ENCODE peak calls at places on chromosomes 5 and 9, in seven cellular contexts. O is aorta, R is prostate gland, F is sigmoid colon, G is MG63, D is MM.1S, Y is thoracic aorta. E is an unnamed sample. For H3K27me3 and H3K36me3, the result is how much of the 10 kb centered on the place peaks cover.

GRCh38 chr9:113876806-113877236 is 712 bp downstream of the ZNF618 start:
- DNase-seq in Y (no peak), G (no peak), O (no peak), F (no peak), R (no peak), D (peak), E (no peak)

GRCh38 chr5:173984218-173984617 is 4.8 kb upstream of the C5orf47 start:
- DNase-seq in D (no peak), G (no peak), R (no peak), O (no peak), F (no peak), Y (no peak), E (no peak)

GRCh38 chr9:7237473-7238243 is 479.9 kb downstream of the KDM4C start:
- DNase-seq in Y (no peak), D (no peak), O (no peak), F (no peak), R (no peak), G (no peak), E (no peak)

GRCh38 chr9:86061972-86062739 is 37.2 kb downstream of the GOLM1 start:
- DNase-seq in F (no peak), D (no peak), Y (no peak), G (no peak), O (no peak), R (no peak), E (no peak)

GRCh38 chr9:101381118-101381517 is 3.7 kb downstream of the BAAT start:
- DNase-seq in D (no peak), G (no peak), Y (no peak), R (no peak), O (no peak), F (no peak), E (no peak)

GRCh38 chr9:109168170-109168569 is 1.1 kb upstream of the FRRS1L start:
- DNase-seq in F (no peak), R (no peak), Y (no peak), O (no peak), D (no peak), G (no peak), E (no peak)

GRCh38 chr9:111853450-111853827 is 43.2 kb upstream of the UGCG start:
- DNase-seq in D (no peak), G (no peak), R (no peak), Y (no peak), O (no peak), F (no peak), E (no peak)

GRCh38 chr9:117214416-117214815 is 200.4 kb downstream of the ASTN2 start:
- DNase-seq in F (no peak), G (peak), O (no peak), Y (no peak), D (no peak), R (no peak), E (no peak)

GRCh38 chr5:75053286-75054109 is 1.1 kb upstream of the GCNT4 start:
- DNase-seq in G (peak), F (peak), O (peak), D (peak), Y (no peak), R (peak), E (peak)

GRCh38 chr9:138112090-138112748 is 234.6 kb downstream of the CACNA1B start:
- DNase-seq in D (no peak), F (no peak), O (no peak), R (no peak), Y (no peak), G (no peak), E (peak)

GRCh38 chr5:178113141-178113787 is at the start of gene N4BP3:
- DNase-seq in F (no peak), D (peak), R (peak), G (peak), O (no peak), Y (no peak), E (peak)

GRCh38 chr9:136608331-136609159 is 54.2 kb upstream of the EGFL7 start:
- DNase-seq in O (no peak), D (no peak), F (no peak), R (no peak), Y (no peak), G (no peak), E (no peak)

GRCh38 chr9:135504262-135505229 is 4.1 kb downstream of the MRPS2 start:
- DNase-seq in G (peak), D (peak), F (peak), O (peak), Y (no peak), R (peak), E (no peak)

GRCh38 chr5:141695627-141696180 is 13.7 kb upstream of the ARAP3 start:
- DNase-seq in F (no peak), D (no peak), R (no peak), O (no peak), G (peak), Y (no peak), E (no peak)

GRCh38 chr5:149724130-149724850 is 5.8 kb upstream of the PPARGC1B start:
- DNase-seq in Y (no peak), F (no peak), G (no peak), R (no peak), O (no peak), D (peak), E (no peak)

GRCh38 chr9:35689601-35690446 is at the start of gene TPM2:
- DNase-seq in O (peak), F (peak), D (no peak), R (peak), G (peak), Y (peak), E (peak)

GRCh38 chr5:88772831-88773230 is 110.2 kb downstream of the MEF2C start:
- DNase-seq in Y (no peak), O (no peak), G (no peak), F (no peak), R (no peak), D (no peak), E (no peak)

GRCh38 chr5:147464211-147464610 is 45.7 kb downstream of the DPYSL3 start:
- DNase-seq in Y (no peak), D (peak), G (peak), F (no peak), O (no peak), R (peak), E (peak)

GRCh38 chr5:14968796-14969195 is 97.2 kb upstream of the ANKH start:
- DNase-seq in R (no peak), G (no peak), F (no peak), O (no peak), D (no peak), Y (no peak), E (no peak)

GRCh38 chr5:129094924-129095797 is 612 bp downstream of the ISOC1 start:
- DNase-seq in R (peak), F (peak), O (peak), D (peak), Y (no peak), G (peak), E (peak)

GRCh38 chr5:16061163-16061562 is 118.4 kb downstream of the MARCHF11 start:
- DNase-seq in R (no peak), F (no peak), O (no peak), G (no peak), Y (no peak), D (no peak), E (no peak)

GRCh38 chr5:169344629-169345028 is 43.7 kb upstream of the SLIT3 start:
- DNase-seq in G (no peak), D (no peak), F (peak), Y (no peak), R (no peak), O (no peak), E (peak)

GRCh38 chr9:70761139-70761538 is 346.7 kb upstream of the KLF9 start:
- DNase-seq in F (no peak), D (no peak), Y (no peak), R (no peak), G (no peak), O (no peak), E (no peak)

GRCh38 chr5:150320048-150320555 is 17.4 kb upstream of the ARSI start:
- DNase-seq in R (no peak), O (no peak), G (peak), Y (peak), D (no peak), F (peak), E (peak)

GRCh38 chr9:127730262-127730661 is 4.8 kb downstream of the TOR2A start:
- DNase-seq in G (no peak), R (no peak), Y (no peak), D (no peak), O (peak), F (no peak), E (no peak)

GRCh38 chr5:105877592-105877991 is 1793.1 kb downstream of the EFNA5 start:
- DNase-seq in O (no peak), D (no peak), F (no peak), Y (no peak), G (no peak), R (no peak), E (no peak)

GRCh38 chr5:10564838-10565784 is 1.2 kb downstream of the ANKRD33B start:
- DNase-seq in Y (no peak), F (no peak), G (peak), R (no peak), O (peak), D (no peak), E (no peak)

GRCh38 chr5:151020304-151021031 is at the start of gene GPX3:
- DNase-seq in R (peak), O (peak), G (peak), D (no peak), Y (peak), F (peak), E (peak)

GRCh38 chr5:147406636-147407035 is 103.2 kb downstream of the DPYSL3 start:
- DNase-seq in F (no peak), O (no peak), R (no peak), D (no peak), Y (no peak), G (no peak), E (no peak)

GRCh38 chr5:173090626-173091025 is 34.5 kb downstream of the CREBRF start:
- DNase-seq in F (no peak), R (no peak), G (no peak), D (no peak), O (no peak), Y (no peak), E (no peak)

GRCh38 chr9:98772364-98773155 is 23.8 kb downstream of the ANKS6 start:
- DNase-seq in D (no peak), F (no peak), G (no peak), O (no peak), R (no peak), Y (no peak), E (no peak)

GRCh38 chr5:143401846-143402463 is 1.5 kb downstream of the NR3C1 start:
- DNase-seq in F (no peak), G (no peak), D (peak), R (no peak), O (no peak), Y (no peak), E (no peak)

GRCh38 chr9:35746583-35746982 is 2.4 kb downstream of the GBA2 start:
- DNase-seq in O (no peak), F (no peak), R (no peak), D (no peak), Y (no peak), G (peak), E (peak)

GRCh38 chr5:89755024-89755423 is 654.5 kb downstream of the CETN3 start:
- DNase-seq in O (no peak), D (no peak), R (no peak), F (no peak), G (no peak), Y (no peak), E (no peak)

GRCh38 chr5:153818626-153819025 is 220.1 kb downstream of the FAM114A2 start:
- DNase-seq in R (no peak), O (no peak), Y (no peak), F (no peak), D (no peak), G (no peak), E (peak)

GRCh38 chr5:159704160-159704559 is 212.1 kb upstream of the ADRA1B start:
- DNase-seq in D (no peak), R (no peak), F (no peak), Y (no peak), G (no peak), O (no peak), E (no peak)

GRCh38 chr5:114467141-114467540 is 105.3 kb downstream of the KCNN2 start:
- DNase-seq in F (no peak), G (no peak), Y (no peak), O (no peak), R (no peak), D (no peak), E (no peak)

GRCh38 chr5:35557199-35557598 is 60.5 kb upstream of the SPEF2 start:
- DNase-seq in F (no peak), O (no peak), D (no peak), R (no peak), Y (no peak), G (no peak), E (no peak)

GRCh38 chr5:85293139-85293785 is 908.6 kb upstream of the EDIL3 start:
- DNase-seq in G (peak), O (no peak), Y (no peak), D (no peak), R (no peak), F (no peak), E (no peak)
- H3K4me3 ChIP-seq in G (peak), O (peak), Y (peak), D (no peak), R (no peak), F (peak), E (no peak)

DNA sequence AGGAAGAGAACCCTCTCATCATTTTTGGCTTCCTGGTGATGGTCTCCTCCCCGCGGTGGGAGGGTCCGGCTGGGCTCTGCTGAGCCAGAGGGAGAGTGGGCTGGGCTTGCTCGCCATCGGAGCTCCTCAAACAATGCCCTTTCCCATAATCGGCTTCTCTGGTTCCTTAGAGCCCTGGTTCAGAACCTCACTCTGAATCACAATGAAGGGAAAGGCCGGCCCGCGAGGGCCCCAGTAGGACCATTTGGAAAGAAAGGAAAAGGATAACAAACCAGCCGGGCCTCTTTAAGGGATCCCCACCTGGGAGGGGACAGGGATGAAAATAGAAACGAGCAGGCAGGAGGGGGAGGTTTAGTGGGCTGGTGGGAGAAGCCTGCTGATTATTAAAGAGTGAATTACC is 9.8 kb upstream of the SMIM32 start:
- DNase-seq in F (no peak), Y (no peak), O (no peak), R (no peak), D (no peak), G (no peak), E (no peak)
- H3K27me3 ChIP-seq in F (under half), Y (under half), O (under half), R (under half), D (under half), G (under half), E (under half)

DNA sequence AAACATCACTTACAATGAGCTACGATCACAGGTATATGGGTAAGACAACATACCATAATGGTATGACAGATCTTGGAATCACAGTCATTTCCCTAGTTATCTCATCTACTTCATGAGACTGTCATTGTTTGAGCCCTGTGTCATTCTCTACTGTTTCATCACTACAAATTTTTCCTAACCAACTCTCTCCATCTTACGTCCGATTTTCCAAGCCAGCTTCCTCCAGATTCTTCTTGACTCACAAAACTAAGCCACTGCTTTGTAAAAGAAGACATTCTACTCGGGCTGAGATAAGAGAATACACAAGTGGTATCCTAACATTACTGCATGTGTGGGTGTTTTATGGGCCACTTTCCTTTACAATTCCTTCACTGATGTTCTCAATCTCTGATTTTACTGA is 49.6 kb downstream of the SERINC5 start:
- DNase-seq in R (no peak), O (no peak), G (no peak), Y (no peak), F (no peak), D (no peak), E (no peak)
- H3K36me3 ChIP-seq in R (under half), O (under half), G (under half), Y (under half), F (under half), D (under half), E (under half)

DNA sequence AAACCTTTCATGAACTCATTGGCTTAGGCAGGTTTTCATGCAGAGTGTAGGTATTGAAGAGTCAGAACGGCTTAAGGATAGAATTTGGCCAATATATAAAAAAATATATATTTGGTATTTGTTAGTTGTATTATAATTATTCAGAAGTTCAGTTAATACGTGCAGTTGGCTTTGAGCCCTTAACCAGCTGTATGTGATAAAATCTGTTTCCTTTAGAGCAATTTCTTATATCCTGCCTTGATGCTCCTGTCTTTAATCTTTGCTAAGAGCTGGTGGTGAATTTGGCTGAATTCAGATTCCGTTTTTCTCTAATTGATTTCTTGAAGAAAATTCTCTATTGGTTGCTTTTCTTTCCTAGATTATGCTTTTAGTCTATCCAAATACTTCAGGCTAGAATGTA is 3.7 kb downstream of the ANXA1 start:
- DNase-seq in G (no peak), Y (no peak), F (no peak), D (no peak), O (no peak), R (no peak), E (no peak)
- H3K4me3 ChIP-seq in G (peak), Y (peak), F (no peak), D (no peak), O (peak), R (no peak), E (no peak)

DNA sequence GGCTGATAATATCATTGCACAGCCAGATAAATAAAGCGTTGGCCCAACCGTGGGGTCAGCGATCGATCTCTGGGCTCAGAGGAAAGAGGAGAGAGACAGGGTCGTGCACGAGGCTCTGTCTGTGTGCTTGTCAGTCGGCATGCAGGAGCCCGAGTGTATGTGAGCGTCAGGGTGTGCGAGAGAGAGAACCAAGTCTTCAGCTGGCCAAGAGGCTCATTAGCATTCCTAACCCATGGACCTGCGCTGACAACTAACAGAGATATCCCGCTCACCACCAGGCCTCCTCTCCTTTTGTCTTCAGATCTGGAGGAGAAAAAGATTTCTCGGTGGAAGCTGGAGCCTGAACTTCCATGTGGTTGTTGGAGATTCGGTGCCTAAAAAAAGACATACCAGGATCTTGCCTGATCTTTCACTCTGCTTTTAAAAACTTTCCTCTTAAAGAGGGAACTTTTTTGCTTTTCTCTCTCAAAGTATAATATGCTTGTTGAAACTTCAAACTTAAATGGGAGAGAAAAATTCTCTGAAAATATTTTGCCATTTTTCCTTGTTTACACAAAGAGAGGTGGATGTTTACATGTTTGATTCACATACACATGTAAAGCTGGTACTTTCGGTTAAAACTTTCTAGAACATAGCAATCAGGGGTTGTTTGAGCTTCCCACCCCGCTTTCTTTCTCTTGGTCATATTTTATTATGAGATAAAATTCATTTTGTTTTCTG is 16.6 kb downstream of the NR2F1 start:
- DNase-seq in F (no peak), Y (no peak), D (no peak), O (no peak), R (no peak), G (no peak), E (no peak)
- H3K27me3 ChIP-seq in F (under half), Y (half or more), D (under half), O (under half), R (under half), G (under half), E (under half)

GRCh38 chr5:162190-162564 is 29.1 kb upstream of the LRRC14B start:
- DNase-seq in O (peak), Y (no peak), D (no peak), R (no peak), G (no peak), F (no peak), E (no peak)

GRCh38 chr5:160173-160510 is 31.2 kb upstream of the LRRC14B start:
- DNase-seq in G (no peak), F (peak), Y (no peak), R (no peak), O (peak), D (no peak), E (peak)

GRCh38 chr5:161541-162110 is 29.7 kb upstream of the LRRC14B start:
- DNase-seq in O (peak), F (peak), D (no peak), Y (no peak), R (no peak), G (no peak), E (no peak)

GRCh38 chr5:159448-160172 is 31.7 kb upstream of the LRRC14B start:
- DNase-seq in F (no peak), G (peak), Y (no peak), D (no peak), R (no peak), O (no peak), E (peak)

DNA sequence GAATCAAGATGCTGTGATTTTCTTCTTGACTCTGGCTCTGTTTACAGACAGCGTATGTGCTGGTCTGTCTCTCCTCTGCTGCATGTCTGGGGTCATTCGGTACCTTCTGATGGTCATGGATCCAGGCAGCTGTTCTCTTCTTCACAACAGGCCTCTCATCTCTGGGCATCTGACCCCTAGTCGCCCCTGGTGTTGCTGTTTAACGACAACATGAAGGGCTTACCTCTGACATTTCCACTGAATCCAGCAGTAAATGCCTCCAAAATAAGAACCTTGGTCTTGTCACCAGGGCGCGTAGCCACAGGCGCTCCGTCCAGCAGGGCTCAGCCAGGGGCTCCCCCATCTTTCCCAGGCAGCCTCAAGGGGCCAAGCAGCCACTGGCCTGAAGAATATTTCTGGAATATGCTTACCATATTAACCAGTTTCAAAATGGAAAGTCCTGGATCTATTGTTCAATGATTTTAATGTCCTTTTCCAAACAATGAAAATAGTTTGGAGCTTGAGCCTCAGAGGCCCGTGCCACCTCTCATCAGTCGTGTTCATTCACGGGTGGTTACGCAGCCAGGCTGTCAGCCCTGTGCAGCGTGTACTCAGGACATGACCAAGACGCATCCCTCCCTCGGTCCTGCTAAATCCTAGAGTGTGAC is 30.3 kb upstream of the LRRC14B start:
- DNase-seq in D (no peak), G (no peak), O (no peak), F (no peak), R (no peak), Y (no peak), E (no peak)
- H3K36me3 ChIP-seq in D (under half), G (under half), O (under half), F (under half), R (under half), Y (under half), E (under half)

E was measured in SJSA1.